ENCODE peak calls at places on chromosomes 12 and 14, in nine cellular contexts. One of them, this sample, is unnamed. For H3K4me1, the result is how much of the 10 kb centered on the place peaks cover.

GRCh38 chr14:31270196-31270772 is 62.7 kb upstream of the HECTD1 start:
- DNase-seq in CD8-positive, alpha-beta T cell: no peak
- DNase-seq in uterus: no peak
- DNase-seq in Peyer's patch: peak
- DNase-seq in heart left ventricle: no peak
- DNase-seq in psoas muscle: peak
- DNase-seq in body of pancreas: no peak
- DNase-seq in GM23338: peak
- DNase-seq in GM23248: peak
- DNase-seq in this sample: peak

GRCh38 chr14:21711360-21711961 is 37.8 kb upstream of the OR4E1 start:
- DNase-seq in CD8-positive, alpha-beta T cell: peak
- DNase-seq in uterus: no peak
- DNase-seq in Peyer's patch: no peak
- DNase-seq in heart left ventricle: no peak
- DNase-seq in psoas muscle: no peak
- DNase-seq in body of pancreas: peak
- DNase-seq in GM23338: peak
- DNase-seq in GM23248: peak
- DNase-seq in this sample: peak

GRCh38 chr12:107032266-107032665 is 45.3 kb upstream of the MTERF2 start:
- DNase-seq in CD8-positive, alpha-beta T cell: no peak
- DNase-seq in uterus: no peak
- DNase-seq in Peyer's patch: no peak
- DNase-seq in heart left ventricle: no peak
- DNase-seq in psoas muscle: no peak
- DNase-seq in body of pancreas: no peak
- DNase-seq in GM23338: no peak
- DNase-seq in GM23248: no peak
- DNase-seq in this sample: no peak

GRCh38 chr12:64670856-64671639 is 60.8 kb downstream of the RASSF3 start:
- DNase-seq in CD8-positive, alpha-beta T cell: no peak
- DNase-seq in uterus: peak
- DNase-seq in Peyer's patch: no peak
- DNase-seq in heart left ventricle: no peak
- DNase-seq in psoas muscle: no peak
- DNase-seq in body of pancreas: peak
- DNase-seq in GM23338: no peak
- DNase-seq in GM23248: peak
- DNase-seq in this sample: no peak

GRCh38 chr12:52248541-52249035 is 15.5 kb downstream of the KRT7 start:
- DNase-seq in CD8-positive, alpha-beta T cell: no peak
- DNase-seq in uterus: no peak
- DNase-seq in Peyer's patch: no peak
- DNase-seq in heart left ventricle: no peak
- DNase-seq in psoas muscle: no peak
- DNase-seq in body of pancreas: no peak
- DNase-seq in GM23338: no peak
- DNase-seq in GM23248: peak
- DNase-seq in this sample: no peak

GRCh38 chr14:101363261-101363555 is 198.1 kb upstream of the DIO3 start:
- DNase-seq in CD8-positive, alpha-beta T cell: no peak
- DNase-seq in uterus: no peak
- DNase-seq in Peyer's patch: no peak
- DNase-seq in heart left ventricle: no peak
- DNase-seq in psoas muscle: no peak
- DNase-seq in body of pancreas: no peak
- DNase-seq in GM23338: no peak
- DNase-seq in GM23248: no peak
- DNase-seq in this sample: no peak

GRCh38 chr14:86604546-86604945 is 1074.6 kb downstream of the FLRT2 start:
- DNase-seq in CD8-positive, alpha-beta T cell: no peak
- DNase-seq in uterus: no peak
- DNase-seq in Peyer's patch: no peak
- DNase-seq in heart left ventricle: no peak
- DNase-seq in psoas muscle: no peak
- DNase-seq in body of pancreas: no peak
- DNase-seq in GM23338: no peak
- DNase-seq in GM23248: no peak
- DNase-seq in this sample: no peak

GRCh38 chr14:20714593-20715250 is 26.2 kb downstream of the ANG start:
- DNase-seq in CD8-positive, alpha-beta T cell: no peak
- DNase-seq in uterus: peak
- DNase-seq in Peyer's patch: peak
- DNase-seq in heart left ventricle: peak
- DNase-seq in psoas muscle: peak
- DNase-seq in body of pancreas: peak
- DNase-seq in GM23338: no peak
- DNase-seq in GM23248: peak
- DNase-seq in this sample: no peak

GRCh38 chr12:27975222-27976136 is 2.9 kb upstream of the PTHLH start:
- DNase-seq in CD8-positive, alpha-beta T cell: no peak
- DNase-seq in uterus: no peak
- DNase-seq in Peyer's patch: peak
- DNase-seq in heart left ventricle: peak
- DNase-seq in psoas muscle: peak
- DNase-seq in body of pancreas: peak
- DNase-seq in GM23338: peak
- DNase-seq in GM23248: peak
- DNase-seq in this sample: peak

GRCh38 chr12:54028324-54029201 is at the start of gene HOXC6:
- DNase-seq in CD8-positive, alpha-beta T cell: no peak
- DNase-seq in uterus: no peak
- DNase-seq in Peyer's patch: no peak
- DNase-seq in heart left ventricle: no peak
- DNase-seq in psoas muscle: peak
- DNase-seq in body of pancreas: no peak
- DNase-seq in GM23338: peak
- DNase-seq in GM23248: peak
- DNase-seq in this sample: peak

GRCh38 chr12:104687823-104688573 is 231.2 kb downstream of the CHST11 start:
- DNase-seq in CD8-positive, alpha-beta T cell: peak
- DNase-seq in uterus: no peak
- DNase-seq in Peyer's patch: no peak
- DNase-seq in heart left ventricle: no peak
- DNase-seq in psoas muscle: no peak
- DNase-seq in body of pancreas: no peak
- DNase-seq in GM23338: no peak
- DNase-seq in GM23248: no peak
- DNase-seq in this sample: no peak

GRCh38 chr14:45065951-45066350 is 18.0 kb upstream of the PRPF39 start:
- DNase-seq in CD8-positive, alpha-beta T cell: no peak
- DNase-seq in uterus: no peak
- DNase-seq in Peyer's patch: no peak
- DNase-seq in heart left ventricle: no peak
- DNase-seq in psoas muscle: no peak
- DNase-seq in body of pancreas: no peak
- DNase-seq in GM23338: no peak
- DNase-seq in GM23248: no peak
- DNase-seq in this sample: no peak

GRCh38 chr12:101707131-101707782 is 9.8 kb downstream of the CHPT1 start:
- DNase-seq in CD8-positive, alpha-beta T cell: no peak
- DNase-seq in uterus: no peak
- DNase-seq in Peyer's patch: no peak
- DNase-seq in heart left ventricle: no peak
- DNase-seq in psoas muscle: no peak
- DNase-seq in body of pancreas: no peak
- DNase-seq in GM23338: no peak
- DNase-seq in GM23248: no peak
- DNase-seq in this sample: no peak

GRCh38 chr12:131736807-131737484 is 26.1 kb downstream of the SFSWAP start:
- DNase-seq in CD8-positive, alpha-beta T cell: no peak
- DNase-seq in uterus: no peak
- DNase-seq in Peyer's patch: no peak
- DNase-seq in heart left ventricle: no peak
- DNase-seq in psoas muscle: no peak
- DNase-seq in body of pancreas: no peak
- DNase-seq in GM23338: peak
- DNase-seq in GM23248: peak
- DNase-seq in this sample: no peak

GRCh38 chr14:58315606-58316005 is 17.3 kb downstream of the ARID4A start:
- DNase-seq in CD8-positive, alpha-beta T cell: no peak
- DNase-seq in uterus: no peak
- DNase-seq in Peyer's patch: no peak
- DNase-seq in heart left ventricle: no peak
- DNase-seq in psoas muscle: no peak
- DNase-seq in body of pancreas: no peak
- DNase-seq in GM23338: no peak
- DNase-seq in GM23248: peak
- DNase-seq in this sample: no peak

GRCh38 chr14:105858676-105859025 is 332.3 kb downstream of the TMEM121 start:
- DNase-seq in CD8-positive, alpha-beta T cell: no peak
- DNase-seq in uterus: peak
- DNase-seq in Peyer's patch: no peak
- DNase-seq in heart left ventricle: no peak
- DNase-seq in psoas muscle: no peak
- DNase-seq in body of pancreas: peak
- DNase-seq in GM23338: no peak
- DNase-seq in GM23248: no peak
- DNase-seq in this sample: peak

GRCh38 chr14:21258194-21258888 is 10.9 kb downstream of the HNRNPC start:
- DNase-seq in CD8-positive, alpha-beta T cell: no peak
- DNase-seq in uterus: no peak
- DNase-seq in Peyer's patch: no peak
- DNase-seq in heart left ventricle: no peak
- DNase-seq in psoas muscle: no peak
- DNase-seq in body of pancreas: no peak
- DNase-seq in GM23338: no peak
- DNase-seq in GM23248: no peak
- DNase-seq in this sample: no peak

GRCh38 chr14:57962293-57962996 is 96.6 kb upstream of the SLC35F4 start:
- DNase-seq in CD8-positive, alpha-beta T cell: no peak
- DNase-seq in uterus: peak
- DNase-seq in Peyer's patch: no peak
- DNase-seq in heart left ventricle: no peak
- DNase-seq in psoas muscle: no peak
- DNase-seq in body of pancreas: no peak
- DNase-seq in GM23338: peak
- DNase-seq in GM23248: no peak
- DNase-seq in this sample: no peak

GRCh38 chr14:35404496-35405303 is at the start of gene NFKBIA:
- DNase-seq in CD8-positive, alpha-beta T cell: peak
- DNase-seq in uterus: peak
- DNase-seq in Peyer's patch: peak
- DNase-seq in heart left ventricle: peak
- DNase-seq in psoas muscle: peak
- DNase-seq in body of pancreas: peak
- DNase-seq in GM23338: peak
- DNase-seq in GM23248: peak
- DNase-seq in this sample: peak

GRCh38 chr14:35404246-35404495 is 378 bp downstream of the NFKBIA start:
- DNase-seq in CD8-positive, alpha-beta T cell: no peak
- DNase-seq in uterus: no peak
- DNase-seq in Peyer's patch: no peak
- DNase-seq in heart left ventricle: no peak
- DNase-seq in psoas muscle: no peak
- DNase-seq in body of pancreas: no peak
- DNase-seq in GM23338: no peak
- DNase-seq in GM23248: no peak
- DNase-seq in this sample: no peak

GRCh38 chr14:35402323-35403084 is 2.0 kb downstream of the NFKBIA start:
- DNase-seq in CD8-positive, alpha-beta T cell: peak
- DNase-seq in uterus: peak
- DNase-seq in Peyer's patch: peak
- DNase-seq in heart left ventricle: no peak
- DNase-seq in psoas muscle: no peak
- DNase-seq in body of pancreas: peak
- DNase-seq in GM23338: no peak
- DNase-seq in GM23248: peak
- DNase-seq in this sample: no peak

GRCh38 chr14:35403085-35403396 is 1.5 kb downstream of the NFKBIA start:
- DNase-seq in CD8-positive, alpha-beta T cell: peak
- DNase-seq in uterus: peak
- DNase-seq in Peyer's patch: peak
- DNase-seq in heart left ventricle: peak
- DNase-seq in psoas muscle: peak
- DNase-seq in body of pancreas: peak
- DNase-seq in GM23338: no peak
- DNase-seq in GM23248: peak
- DNase-seq in this sample: no peak

GRCh38 chr14:35403397-35404245 is 928 bp downstream of the NFKBIA start:
- DNase-seq in CD8-positive, alpha-beta T cell: peak
- DNase-seq in uterus: peak
- DNase-seq in Peyer's patch: peak
- DNase-seq in heart left ventricle: peak
- DNase-seq in psoas muscle: peak
- DNase-seq in body of pancreas: peak
- DNase-seq in GM23338: peak
- DNase-seq in GM23248: peak
- DNase-seq in this sample: peak
- H3K4me1 ChIP-seq in CD8-positive, alpha-beta T cell: half or more
- H3K4me1 ChIP-seq in uterus: under half
- H3K4me1 ChIP-seq in Peyer's patch: under half
- H3K4me1 ChIP-seq in heart left ventricle: under half
- H3K4me1 ChIP-seq in psoas muscle: under half
- H3K4me1 ChIP-seq in body of pancreas: under half
- H3K4me1 ChIP-seq in GM23338: under half
- H3K4me1 ChIP-seq in GM23248: under half
- H3K4me1 ChIP-seq in this sample: under half

DNA sequence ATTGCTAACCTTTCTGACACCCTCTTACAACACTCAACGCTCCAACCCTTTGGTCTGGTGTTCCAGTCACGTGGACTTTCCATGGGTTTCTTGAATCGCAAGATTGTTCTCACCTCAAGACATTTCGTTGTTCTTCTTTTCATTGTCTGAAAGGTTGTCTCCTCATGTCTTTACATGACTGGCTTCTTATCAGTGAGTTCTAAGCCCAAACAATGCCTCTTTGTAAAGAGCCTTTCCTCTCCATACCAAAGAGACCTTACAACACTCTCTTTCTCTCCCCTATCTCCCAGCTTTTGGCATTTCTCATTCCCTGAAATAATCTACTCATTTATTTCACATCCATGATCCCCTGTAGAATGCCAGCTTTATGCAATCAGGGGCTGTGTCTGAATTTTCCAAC is 1144.8 kb downstream of the AACS start:
- DNase-seq in CD8-positive, alpha-beta T cell: no peak
- DNase-seq in uterus: no peak
- DNase-seq in Peyer's patch: no peak
- DNase-seq in heart left ventricle: no peak
- DNase-seq in psoas muscle: no peak
- DNase-seq in body of pancreas: no peak
- DNase-seq in GM23338: no peak
- DNase-seq in GM23248: no peak
- DNase-seq in this sample: no peak
- H3K4me1 ChIP-seq in CD8-positive, alpha-beta T cell: under half
- H3K4me1 ChIP-seq in uterus: under half
- H3K4me1 ChIP-seq in Peyer's patch: under half
- H3K4me1 ChIP-seq in heart left ventricle: under half
- H3K4me1 ChIP-seq in psoas muscle: under half
- H3K4me1 ChIP-seq in body of pancreas: under half
- H3K4me1 ChIP-seq in GM23338: under half
- H3K4me1 ChIP-seq in GM23248: under half
- H3K4me1 ChIP-seq in this sample: under half

GRCh38 chr12:57234233-57234570 is 4.7 kb downstream of the SHMT2 start:
- DNase-seq in CD8-positive, alpha-beta T cell: no peak
- DNase-seq in uterus: no peak
- DNase-seq in Peyer's patch: no peak
- DNase-seq in heart left ventricle: no peak
- DNase-seq in psoas muscle: no peak
- DNase-seq in body of pancreas: no peak
- DNase-seq in GM23338: no peak
- DNase-seq in GM23248: no peak
- DNase-seq in this sample: no peak
- H3K4me1 ChIP-seq in CD8-positive, alpha-beta T cell: under half
- H3K4me1 ChIP-seq in uterus: under half
- H3K4me1 ChIP-seq in Peyer's patch: under half
- H3K4me1 ChIP-seq in heart left ventricle: under half
- H3K4me1 ChIP-seq in psoas muscle: under half
- H3K4me1 ChIP-seq in body of pancreas: under half
- H3K4me1 ChIP-seq in GM23338: under half
- H3K4me1 ChIP-seq in GM23248: under half
- H3K4me1 ChIP-seq in this sample: under half

GRCh38 chr14:68807148-68807600 is 14.3 kb upstream of the ZFP36L1 start:
- DNase-seq in CD8-positive, alpha-beta T cell: no peak
- DNase-seq in uterus: peak
- DNase-seq in Peyer's patch: peak
- DNase-seq in heart left ventricle: peak
- DNase-seq in psoas muscle: peak
- DNase-seq in body of pancreas: peak
- DNase-seq in GM23338: no peak
- DNase-seq in GM23248: peak
- DNase-seq in this sample: no peak
- H3K4me1 ChIP-seq in CD8-positive, alpha-beta T cell: under half
- H3K4me1 ChIP-seq in uterus: under half
- H3K4me1 ChIP-seq in Peyer's patch: under half
- H3K4me1 ChIP-seq in heart left ventricle: under half
- H3K4me1 ChIP-seq in psoas muscle: under half
- H3K4me1 ChIP-seq in body of pancreas: half or more
- H3K4me1 ChIP-seq in GM23338: under half
- H3K4me1 ChIP-seq in GM23248: under half
- H3K4me1 ChIP-seq in this sample: under half